ENCODE peak calls at places on chromosome 9, in nine cellular contexts. O is GM12864; Y is body of pancreas; B is AG09319; F is OCI-LY7; C is cardiac muscle cell; S is mucosa of descending colon; E is progenitor cell of endocrine pancreas; I is CD8-positive, alpha-beta T cell. L is an unnamed sample.

GRCh38 chr9:92245005-92245797 is 48.3 kb downstream of the IARS1 start:
- DNase-seq in F (no peak), B (peak), O (no peak), Y (peak), I (no peak), C (peak), E (no peak), S (no peak), L (no peak)

GRCh38 chr9:7570107-7570720 is 229.4 kb downstream of the DMAC1 start:
- DNase-seq in C (peak), B (no peak), S (peak), E (peak), O (peak), F (peak), Y (peak), I (peak), L (peak)

GRCh38 chr9:16126042-16126441 is 573.2 kb downstream of the CCDC171 start:
- DNase-seq in O (no peak), I (no peak), C (no peak), F (no peak), S (no peak), Y (no peak), B (no peak), E (no peak), L (no peak)

GRCh38 chr9:38006981-38007380 is 62.0 kb downstream of the SHB start:
- DNase-seq in B (no peak), O (no peak), S (no peak), F (no peak), I (no peak), Y (no peak), C (no peak), E (no peak), L (no peak)

GRCh38 chr9:129487658-129488483 is 133.0 kb downstream of the C9orf50 start:
- DNase-seq in C (peak), Y (peak), S (peak), O (no peak), F (no peak), E (no peak), I (no peak), B (no peak), L (no peak)

GRCh38 chr9:14633148-14633547 is 60.1 kb downstream of the ZDHHC21 start:
- DNase-seq in B (no peak), S (no peak), I (no peak), Y (no peak), E (no peak), F (no peak), C (no peak), O (no peak), L (no peak)

GRCh38 chr9:14313378-14313940 is 482 bp downstream of the NFIB start:
- DNase-seq in I (no peak), S (peak), E (no peak), B (no peak), O (no peak), F (peak), C (no peak), Y (peak), L (peak)

GRCh38 chr9:130394814-130395470 is 49.8 kb upstream of the ASS1 start:
- DNase-seq in F (no peak), C (no peak), E (no peak), Y (no peak), B (no peak), I (no peak), O (no peak), S (no peak), L (no peak)

GRCh38 chr9:121819511-121820231 is 168.2 kb downstream of the DAB2IP start:
- DNase-seq in S (no peak), E (no peak), B (no peak), Y (no peak), O (no peak), I (no peak), F (peak), C (peak), L (no peak)

DNA sequence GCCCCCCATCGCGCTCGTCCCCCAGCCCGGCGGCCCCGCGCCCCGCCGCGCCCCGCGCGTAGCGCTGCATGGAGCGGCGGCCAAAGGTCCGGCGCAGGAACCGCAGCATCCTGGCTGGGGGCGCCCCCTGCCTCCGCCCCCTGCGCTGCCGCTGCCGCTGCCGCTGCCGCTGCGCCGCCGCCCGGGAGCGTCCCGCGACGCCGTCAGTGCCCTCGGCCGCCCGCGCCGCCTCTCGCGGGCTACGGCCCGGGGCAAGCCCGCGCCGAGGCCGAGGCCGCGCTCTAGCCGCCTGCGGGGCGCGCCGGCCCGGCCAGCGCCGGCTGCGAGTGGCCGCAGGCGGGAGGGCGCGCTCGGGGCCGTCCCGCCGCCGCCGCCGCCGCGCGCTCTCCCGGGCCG is 523 bp downstream of the EPB41L4B start:
- DNase-seq in O (no peak), Y (peak), B (no peak), I (no peak), S (no peak), F (no peak), E (no peak), C (no peak), L (peak)
- TF ChIP-seq CTCF in O (no peak), Y (peak), B (no peak), I (no peak), S (no peak), F (no peak), E (no peak), C (no peak), L (peak)

DNA sequence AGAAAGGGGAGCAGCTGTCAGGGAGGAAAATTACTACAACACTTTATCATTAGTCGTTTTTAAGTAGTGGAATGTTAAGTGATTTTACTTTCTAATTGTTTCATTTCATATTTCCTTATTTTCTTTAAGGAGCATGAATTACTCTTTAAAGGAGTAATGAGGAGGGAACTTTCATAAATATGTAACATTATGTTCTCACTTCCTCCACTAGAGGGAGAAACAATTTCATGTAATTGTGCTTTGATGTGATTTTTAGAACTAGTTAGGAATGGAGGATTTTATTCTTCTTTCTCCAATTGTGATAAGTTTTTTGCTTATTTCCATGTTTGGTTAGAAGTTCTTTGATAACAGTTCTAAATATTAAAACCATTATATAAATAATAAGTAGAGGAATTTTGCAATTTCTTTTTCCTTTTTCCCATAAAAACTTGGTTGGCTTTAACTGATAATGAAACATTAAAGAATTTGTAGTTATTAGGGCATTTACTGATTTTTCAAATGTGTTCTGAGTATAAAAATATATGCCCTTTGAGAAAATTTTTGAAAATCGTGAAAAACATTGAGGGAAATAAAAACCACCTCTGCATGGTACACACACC is 25.6 kb downstream of the CEP78 start:
- DNase-seq in B (peak), F (peak), I (no peak), O (peak), E (no peak), Y (no peak), C (peak), S (no peak), L (peak)
- TF ChIP-seq CTCF in B (peak), F (peak), I (peak), O (peak), E (peak), Y (peak), C (peak), S (no peak), L (peak)

DNA sequence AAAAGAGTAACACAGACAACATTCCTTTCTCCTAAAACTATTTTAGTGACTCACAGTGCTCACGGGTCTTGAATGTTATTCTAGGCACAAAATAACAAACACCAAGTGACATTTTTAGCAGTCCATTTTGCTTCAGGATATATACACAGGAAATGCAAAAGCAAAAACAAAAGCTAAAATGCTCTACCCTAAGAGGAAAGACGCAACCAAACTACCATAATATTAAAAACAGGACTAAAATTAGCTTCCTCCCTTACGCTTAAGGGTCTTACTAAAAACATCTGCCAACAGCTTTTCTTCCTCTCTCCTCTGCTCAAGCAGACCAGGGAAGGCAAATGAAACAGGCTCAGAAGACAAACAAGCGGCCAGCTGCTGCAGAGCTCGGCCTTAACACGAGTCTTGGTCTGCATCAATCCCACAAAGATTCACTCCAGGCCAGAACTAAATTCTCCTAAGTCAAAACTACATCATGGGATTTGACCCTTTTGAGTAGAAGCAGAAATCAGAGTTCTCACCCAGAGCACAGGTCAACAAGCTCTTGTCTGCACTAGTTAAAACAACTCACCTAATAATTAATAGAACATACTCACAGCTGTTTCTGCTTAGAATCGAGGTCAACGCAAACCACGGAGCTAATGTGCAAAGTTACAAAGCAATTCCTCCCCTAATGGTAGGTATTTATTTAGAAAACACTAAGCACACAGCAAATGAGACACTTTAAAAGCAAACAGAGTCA is 62.3 kb downstream of the RAPGEF1 start:
- DNase-seq in E (no peak), O (peak), B (peak), C (peak), Y (no peak), F (peak), I (no peak), S (no peak), L (peak)
- TF ChIP-seq CTCF in E (no peak), O (no peak), B (peak), C (no peak), Y (peak), F (no peak), I (no peak), S (no peak), L (no peak)

DNA sequence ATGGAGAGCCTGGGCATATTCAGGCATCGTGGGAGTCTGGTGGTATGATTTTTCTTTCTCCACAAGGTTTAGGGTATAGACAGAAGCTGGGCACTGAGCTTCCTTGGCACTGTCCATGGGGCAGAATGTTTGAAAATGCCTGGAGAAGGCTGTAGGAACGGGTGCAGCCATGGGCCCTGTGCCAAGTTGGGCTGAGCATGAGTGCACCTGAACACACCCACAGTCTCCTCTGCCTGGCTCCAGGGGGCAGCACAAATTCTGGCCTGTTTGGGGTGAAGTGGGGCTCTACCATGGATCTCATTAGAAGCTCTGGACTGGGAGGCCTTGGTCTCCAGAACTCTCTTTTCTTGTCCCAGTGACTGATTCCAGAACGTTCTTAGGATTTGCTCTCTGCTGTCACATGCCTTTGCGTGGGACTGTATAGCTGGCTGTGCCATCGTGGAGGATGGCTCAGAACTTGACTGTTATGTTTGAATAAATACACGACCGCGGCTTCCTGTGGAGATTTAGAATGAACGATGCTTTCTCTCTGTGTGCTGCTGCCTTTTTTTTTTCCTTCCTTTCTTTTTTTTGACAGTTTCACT is 229.8 kb downstream of the FANCC start:
- DNase-seq in I (no peak), C (no peak), E (no peak), F (peak), S (peak), O (no peak), Y (peak), B (no peak), L (no peak)
- TF ChIP-seq CTCF in I (no peak), C (no peak), E (no peak), F (peak), S (no peak), O (peak), Y (peak), B (peak), L (peak)

GRCh38 chr9:110180386-110180712 is 27.6 kb downstream of the C9orf152 start:
- DNase-seq in F (no peak), E (no peak), B (no peak), S (no peak), I (no peak), O (no peak), Y (no peak), C (no peak), L (no peak)

GRCh38 chr9:110179734-110180133 is 28.2 kb downstream of the C9orf152 start:
- DNase-seq in Y (no peak), C (peak), E (no peak), O (no peak), S (no peak), B (no peak), F (no peak), I (no peak), L (no peak)

GRCh38 chr9:110178281-110178680 is 29.7 kb downstream of the C9orf152 start:
- DNase-seq in F (no peak), O (no peak), I (no peak), S (no peak), B (no peak), E (no peak), C (no peak), Y (no peak), L (no peak)

GRCh38 chr9:110183208-110184145 is 24.5 kb downstream of the C9orf152 start:
- DNase-seq in E (peak), B (no peak), O (peak), S (peak), F (peak), I (peak), C (peak), Y (peak), L (peak)

DNA sequence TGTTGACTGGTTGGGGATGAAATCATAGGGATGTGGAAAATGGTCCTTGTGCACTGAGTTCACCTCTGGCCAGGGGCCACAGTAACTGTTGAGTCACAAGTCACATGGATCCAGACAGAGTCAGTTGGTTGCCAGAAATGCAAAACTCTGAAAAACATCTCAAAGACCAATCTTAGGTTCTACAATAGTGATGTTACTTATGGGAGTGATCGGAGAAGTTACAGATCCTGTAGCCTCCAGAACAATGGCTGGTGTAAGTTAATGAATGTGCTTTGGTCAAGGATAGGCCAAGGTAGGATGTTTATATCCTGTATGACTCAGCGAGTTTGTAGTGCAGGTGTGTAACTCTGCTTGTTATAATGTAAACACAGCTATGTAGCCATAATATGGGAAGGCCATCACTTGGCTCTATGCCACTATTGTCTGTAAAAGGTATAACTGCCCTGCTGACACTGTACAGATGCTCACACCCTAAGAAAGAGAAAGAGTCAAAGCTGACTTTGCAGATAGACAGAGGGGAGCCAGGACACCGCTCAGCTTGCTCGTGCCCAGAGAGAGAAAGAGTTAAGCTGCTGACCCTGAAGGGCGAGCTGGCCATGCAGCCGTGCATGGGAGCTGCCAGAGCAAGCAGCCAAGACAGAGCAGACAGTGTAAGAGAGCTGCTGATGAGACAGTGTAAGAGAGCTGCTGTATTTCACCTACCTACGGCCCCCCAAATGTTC is 27.1 kb downstream of the C9orf152 start:
- DNase-seq in E (no peak), B (no peak), F (peak), O (no peak), Y (peak), I (no peak), C (peak), S (peak), L (no peak)
- TF ChIP-seq CTCF in E (no peak), B (no peak), F (no peak), O (no peak), Y (no peak), I (no peak), C (no peak), S (no peak), L (no peak)

GRCh38 chr9:73067074-73067473 is 84.6 kb upstream of the ANXA1 start:
- DNase-seq in Y (no peak), I (no peak), S (no peak), C (no peak), B (no peak), F (peak), E (no peak), O (no peak), L (no peak)
- TF ChIP-seq CTCF in Y (no peak), I (no peak), S (no peak), C (no peak), B (no peak), F (peak), E (no peak), O (peak), L (no peak)

DNA sequence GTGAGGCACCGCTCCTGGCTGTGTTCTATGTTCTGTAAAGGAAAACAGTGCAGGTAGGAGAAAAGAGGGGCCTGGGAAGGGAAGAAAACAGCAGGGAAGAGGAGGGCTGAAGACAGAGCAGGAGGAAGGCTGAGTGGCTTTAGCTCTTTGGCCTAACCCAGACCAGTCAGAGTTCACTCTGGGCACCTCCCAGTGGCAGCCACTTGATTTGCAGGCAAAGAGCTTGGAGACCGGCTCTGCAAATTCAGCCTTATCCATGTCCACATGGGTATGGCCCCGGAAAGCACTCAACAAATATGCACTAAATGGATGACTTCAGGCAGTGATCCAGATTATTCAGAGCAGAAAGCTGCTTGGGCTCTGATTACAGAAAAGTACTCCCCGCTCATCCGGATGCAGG is 4.4 kb upstream of the RNU6ATAC start:
- DNase-seq in O (no peak), S (no peak), I (no peak), B (no peak), Y (no peak), E (no peak), C (no peak), F (no peak), L (no peak)
- TF ChIP-seq CTCF in O (peak), S (no peak), I (no peak), B (no peak), Y (no peak), E (peak), C (no peak), F (peak), L (no peak)

L was measured in GM13977.